ENCODE peak calls at places on chromosomes 2 and 18, in six cellular contexts. Q is thoracic aorta, L is HCT116, M is breast epithelium, Z is GM23338, R is hepatocyte. C is an unnamed sample. For H3K27me3, the result is how much of the 10 kb centered on the place peaks cover.

GRCh38 chr2:177673602-177674595 is 281.3 kb downstream of the AGPS start:
- DNase-seq in R (no peak), M (no peak), Q (no peak), Z (peak), L (no peak), C (no peak)

GRCh38 chr18:46733872-46734271 is 23.0 kb downstream of the ST8SIA5 start:
- DNase-seq in Q (no peak), L (no peak), Z (no peak), R (no peak), M (no peak), C (no peak)

GRCh38 chr2:142112648-142113278 is 18.1 kb downstream of the LRP1B start:
- DNase-seq in M (no peak), R (no peak), Z (peak), Q (no peak), L (peak), C (no peak)

GRCh38 chr18:36828157-36828629 is 609 bp downstream of the TPGS2 start:
- DNase-seq in M (no peak), R (peak), Z (peak), Q (no peak), L (peak), C (peak)

GRCh38 chr2:63888490-63889402 is 47.0 kb downstream of the UGP2 start:
- DNase-seq in Q (no peak), R (peak), Z (peak), L (peak), M (peak), C (peak)

GRCh38 chr18:74387362-74387761 is 69.7 kb downstream of the DIPK1C start:
- DNase-seq in L (no peak), M (no peak), Q (no peak), R (no peak), Z (no peak), C (no peak)

GRCh38 chr18:36813111-36813752 is 15.6 kb downstream of the TPGS2 start:
- DNase-seq in L (no peak), Z (no peak), R (no peak), M (no peak), Q (no peak), C (no peak)

GRCh38 chr2:70357076-70358071 is 55.5 kb upstream of the FAM136A start:
- DNase-seq in L (no peak), Z (peak), Q (no peak), M (no peak), R (no peak), C (no peak)

GRCh38 chr2:101699191-101699938 is 1.9 kb downstream of the MAP4K4 start:
- DNase-seq in Z (no peak), M (no peak), L (no peak), R (no peak), Q (no peak), C (no peak)

GRCh38 chr2:185793532-185794073 is 55.0 kb downstream of the FSIP2 start:
- DNase-seq in Q (no peak), M (no peak), L (no peak), R (no peak), Z (no peak), C (no peak)

GRCh38 chr2:44949329-44950151 is 8.0 kb downstream of the SIX3 start:
- DNase-seq in Z (peak), L (no peak), M (no peak), R (no peak), Q (no peak), C (no peak)

GRCh38 chr2:232839680-232840079 is 30.4 kb upstream of the SNORC start:
- DNase-seq in M (no peak), R (no peak), Z (no peak), Q (peak), L (no peak), C (no peak)

GRCh38 chr18:11279461-11279860 is 130.1 kb upstream of the PIEZO2 start:
- DNase-seq in Z (no peak), R (no peak), L (no peak), Q (no peak), M (no peak), C (no peak)

GRCh38 chr2:128421861-128422311 is 103.2 kb upstream of the HS6ST1 start:
- DNase-seq in L (no peak), Q (no peak), M (no peak), Z (no peak), R (no peak), C (no peak)

GRCh38 chr2:240989451-240990265 is 8.8 kb upstream of the SNED1 start:
- DNase-seq in Z (peak), R (peak), M (no peak), Q (no peak), L (peak), C (peak)

GRCh38 chr2:30584116-30584515 is 137.1 kb downstream of the LCLAT1 start:
- DNase-seq in Z (no peak), Q (no peak), L (no peak), R (no peak), M (no peak), C (no peak)

GRCh38 chr2:75199428-75200011 is at the start of gene TACR1:
- DNase-seq in Z (peak), Q (no peak), R (peak), M (peak), L (no peak), C (peak)
- H3K27me3 ChIP-seq in Z (half or more), Q (under half), R (half or more), M (under half), L (under half), C (under half)

GRCh38 chr2:113175736-113176695 is 2.2 kb downstream of the PSD4 start:
- DNase-seq in Q (no peak), M (no peak), L (no peak), R (no peak), Z (no peak), C (no peak)
- H3K4me3 ChIP-seq in Q (peak), M (no peak), L (no peak), R (no peak), Z (no peak), C (no peak)

GRCh38 chr2:203379156-203379555 is 51.0 kb downstream of the ABI2 start:
- DNase-seq in Z (no peak), R (no peak), L (no peak), M (no peak), Q (no peak), C (no peak)
- H3K27me3 ChIP-seq in Z (under half), R (under half), L (under half), M (under half), Q (under half), C (under half)

GRCh38 chr2:118842687-118843491 is 4.6 kb downstream of the EN1 start:
- DNase-seq in Q (no peak), Z (peak), R (no peak), M (no peak), L (no peak), C (no peak)
- H3K4me3 ChIP-seq in Q (peak), Z (peak), R (no peak), M (peak), L (no peak), C (peak)

GRCh38 chr2:120590841-120591240 is 144.8 kb upstream of the GLI2 start:
- DNase-seq in Z (no peak), R (no peak), L (no peak), Q (no peak), M (no peak), C (no peak)
- H3K27me3 ChIP-seq in Z (half or more), R (under half), L (under half), Q (under half), M (under half), C (under half)